ENCODE peak calls at places on chromosomes 1 and 21, in ten cellular contexts. C is colonic mucosa; B is psoas muscle; Y is astrocyte; Z is left ventricle myocardium inferior; R is CD8-positive, alpha-beta memory T cell; W is body of pancreas; E is SJSA1; A is adrenal gland; P is heart left ventricle. K is an unnamed sample. For H3K27me3, the result is how much of the 10 kb centered on the place peaks cover.

GRCh38 chr1:203915811-203916210 is 54.4 kb downstream of the SNRPE start:
- DNase-seq in P (no peak), Z (no peak), Y (peak), W (no peak), B (no peak), E (no peak), A (no peak), R (no peak), C (no peak), K (no peak)

GRCh38 chr1:203612932-203613682 is 13.5 kb upstream of the ATP2B4 start:
- DNase-seq in Y (no peak), E (no peak), B (no peak), R (no peak), Z (no peak), A (no peak), P (no peak), W (no peak), C (no peak), K (no peak)

GRCh38 chr1:232515706-232516105 is 114.2 kb downstream of the SIPA1L2 start:
- DNase-seq in A (no peak), C (no peak), B (no peak), Z (no peak), Y (no peak), P (no peak), W (no peak), E (no peak), R (no peak), K (no peak)

GRCh38 chr1:18703041-18703621 is 72.5 kb downstream of the PAX7 start:
- DNase-seq in Y (no peak), R (no peak), A (no peak), E (no peak), P (peak), C (no peak), B (no peak), W (no peak), Z (no peak), K (no peak)

GRCh38 chr1:194353121-194353520 is 1166.7 kb upstream of the B3GALT2 start:
- DNase-seq in Y (no peak), E (no peak), C (no peak), B (no peak), P (no peak), W (no peak), R (no peak), A (no peak), Z (no peak), K (no peak)

GRCh38 chr1:192474080-192474683 is 101.4 kb upstream of the RGS1 start:
- DNase-seq in R (peak), B (no peak), A (no peak), Z (no peak), P (no peak), C (no peak), W (no peak), Y (no peak), E (no peak), K (peak)

GRCh38 chr1:8259498-8260290 is 58.2 kb upstream of the SLC45A1 start:
- DNase-seq in A (peak), Z (no peak), C (peak), E (peak), W (peak), B (peak), Y (peak), R (no peak), P (no peak), K (peak)

GRCh38 chr1:171841931-171842723 is 829 bp downstream of the DNM3 start:
- DNase-seq in R (peak), E (no peak), W (no peak), P (no peak), B (no peak), Y (no peak), C (peak), Z (no peak), A (peak), K (peak)

GRCh38 chr1:152497273-152497672 is 13.3 kb upstream of the LCE5A start:
- DNase-seq in Z (no peak), E (no peak), R (no peak), A (no peak), C (no peak), B (no peak), Y (no peak), P (no peak), W (no peak), K (no peak)

GRCh38 chr1:167294528-167294927 is 73.8 kb downstream of the POU2F1 start:
- DNase-seq in C (no peak), P (no peak), B (no peak), W (no peak), Z (no peak), A (no peak), E (no peak), R (no peak), Y (peak), K (no peak)

GRCh38 chr1:19074361-19074901 is 118.0 kb upstream of the IFFO2 start:
- DNase-seq in C (no peak), A (no peak), Z (no peak), R (peak), P (no peak), Y (peak), B (no peak), E (no peak), W (no peak), K (no peak)

GRCh38 chr1:159067699-159068621 is 8.6 kb downstream of the AIM2 start:
- DNase-seq in A (no peak), B (no peak), P (no peak), R (peak), W (no peak), C (no peak), Y (no peak), E (no peak), Z (no peak), K (no peak)

GRCh38 chr1:205965039-205965630 is 21.9 kb upstream of the SLC26A9 start:
- DNase-seq in B (peak), P (no peak), E (no peak), A (no peak), Z (no peak), C (no peak), Y (no peak), R (no peak), W (no peak), K (no peak)

GRCh38 chr1:64569376-64569775 is 99.4 kb downstream of the CACHD1 start:
- DNase-seq in C (no peak), E (no peak), Y (no peak), W (no peak), A (no peak), P (no peak), R (no peak), Z (no peak), B (no peak), K (no peak)

GRCh38 chr21:41766883-41767605 is at the start of gene RIPK4:
- DNase-seq in R (peak), Y (no peak), Z (no peak), B (no peak), C (peak), P (peak), A (no peak), W (peak), E (no peak), K (no peak)

GRCh38 chr1:230280906-230281413 is 145.2 kb downstream of the PGBD5 start:
- DNase-seq in C (no peak), P (no peak), W (peak), B (peak), A (no peak), Z (no peak), E (no peak), Y (no peak), R (no peak), K (no peak)

GRCh38 chr1:17700363-17700762 is 54.8 kb upstream of the ACTL8 start:
- DNase-seq in A (no peak), Y (no peak), B (no peak), P (peak), C (no peak), R (no peak), E (no peak), W (no peak), Z (no peak), K (no peak)
- H3K27ac ChIP-seq in A (no peak), Y (no peak), B (no peak), P (no peak), C (no peak), R (no peak), E (no peak), W (no peak), Z (no peak), K (no peak)

DNA sequence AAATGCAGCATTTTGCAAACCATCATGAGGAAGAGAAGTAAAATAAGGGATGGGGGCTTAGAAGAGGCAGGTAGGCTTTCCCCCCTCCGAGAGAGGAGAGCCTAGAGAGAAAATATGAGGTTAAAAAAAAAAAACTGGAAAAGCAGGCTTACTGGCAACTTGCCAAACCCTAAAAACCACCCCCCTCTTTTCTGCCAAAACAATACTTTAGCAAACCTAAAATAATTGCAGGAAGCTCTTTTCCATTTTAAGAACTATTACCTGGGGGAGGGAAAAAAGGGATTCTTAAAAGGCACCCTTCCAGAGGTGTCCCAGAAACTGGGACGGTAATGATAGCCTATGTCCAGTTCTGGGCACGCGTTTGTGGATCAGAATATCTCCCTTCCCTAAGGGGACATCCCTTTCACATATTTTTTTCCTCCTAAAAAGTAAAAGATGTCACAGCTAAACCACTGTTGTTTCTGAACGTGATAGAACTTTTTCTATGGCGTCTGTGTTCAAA is 1.2 kb upstream of the NFIA start:
- DNase-seq in Z (no peak), C (no peak), R (no peak), A (no peak), W (no peak), B (no peak), P (no peak), E (no peak), Y (no peak), K (peak)
- H3K27me3 ChIP-seq in Z (under half), C (under half), R (under half), A (under half), W (under half), B (under half), P (under half), E (under half), Y (under half), K (under half)

DNA sequence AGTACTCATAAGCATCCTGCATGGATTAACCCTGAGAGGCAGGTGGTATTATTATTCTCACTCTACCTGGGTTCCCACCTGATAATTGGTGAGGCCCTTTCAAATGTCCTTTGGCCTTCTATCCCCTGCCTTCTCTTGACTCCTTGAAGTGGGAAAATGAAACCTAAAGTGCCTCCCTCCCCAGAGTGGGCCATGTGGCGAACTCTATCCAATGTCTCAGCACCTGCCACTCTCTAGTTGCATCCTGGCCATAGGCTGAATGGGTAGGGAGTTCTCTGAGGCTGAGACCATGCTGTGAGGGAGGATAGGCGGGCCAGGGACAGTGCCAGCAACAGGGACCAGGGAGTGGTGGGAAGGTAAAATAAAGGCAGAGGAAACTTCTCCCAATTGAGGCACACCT is 35.3 kb downstream of the ELF3 start:
- DNase-seq in Y (no peak), B (no peak), W (no peak), Z (no peak), A (no peak), C (peak), R (no peak), E (no peak), P (no peak), K (no peak)
- H3K27ac ChIP-seq in Y (no peak), B (no peak), W (peak), Z (no peak), A (no peak), C (peak), R (no peak), E (no peak), P (no peak), K (no peak)

GRCh38 chr1:180230791-180231505 is 884 bp downstream of the LHX4 start:
- DNase-seq in C (no peak), E (peak), P (no peak), W (no peak), R (no peak), Z (no peak), Y (peak), A (no peak), B (no peak), K (peak)
- H3K27me3 ChIP-seq in C (half or more), E (under half), P (half or more), W (under half), R (half or more), Z (half or more), Y (half or more), A (half or more), B (half or more), K (under half)

GRCh38 chr1:11481019-11481418 is 2.1 kb downstream of the DISP3 start:
- DNase-seq in A (no peak), Z (no peak), R (no peak), B (no peak), E (no peak), P (no peak), Y (no peak), W (no peak), C (no peak), K (no peak)

GRCh38 chr1:11478571-11479374 is at the start of gene DISP3:
- DNase-seq in R (peak), C (peak), Y (peak), A (peak), P (peak), E (peak), B (peak), Z (peak), W (peak), K (peak)

GRCh38 chr1:11482904-11483479 is 4.0 kb downstream of the DISP3 start:
- DNase-seq in Z (no peak), P (no peak), A (no peak), R (no peak), C (no peak), Y (no peak), B (no peak), W (no peak), E (no peak), K (peak)

GRCh38 chr1:11482186-11482585 is 3.2 kb downstream of the DISP3 start:
- DNase-seq in Y (no peak), W (no peak), Z (no peak), C (no peak), B (no peak), P (no peak), E (no peak), R (no peak), A (no peak), K (no peak)

DNA sequence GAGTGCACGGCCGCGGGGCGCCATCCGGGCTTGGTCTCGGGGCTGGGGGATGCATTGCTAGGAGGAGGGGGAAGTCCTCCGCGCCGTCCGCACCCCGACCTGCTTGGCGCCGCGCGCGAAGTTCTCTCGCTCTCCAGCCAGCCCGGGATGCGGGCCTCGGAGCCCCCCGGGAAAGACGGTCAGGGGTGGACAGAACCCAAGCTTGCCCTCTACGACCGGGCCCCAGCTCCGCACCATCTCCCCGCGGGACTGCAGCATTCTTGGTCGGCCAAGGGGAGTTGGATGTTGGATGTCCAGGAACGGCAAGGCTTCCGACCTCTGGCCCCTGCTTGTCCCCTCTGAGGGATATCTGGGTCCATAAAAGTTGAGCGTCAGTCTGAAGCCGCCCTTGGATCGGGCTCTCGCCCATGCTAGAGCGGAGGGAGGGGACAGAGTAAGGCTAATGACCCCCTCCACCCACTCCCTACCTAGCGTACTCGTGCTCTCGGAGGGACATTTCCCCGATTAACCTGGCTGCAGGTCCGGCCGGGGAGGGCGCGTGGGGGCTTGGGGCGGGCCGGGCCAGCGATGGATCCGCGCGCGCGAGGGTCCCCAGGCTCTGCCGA is 522 bp downstream of the DISP3 start:
- DNase-seq in A (no peak), Y (no peak), Z (no peak), R (no peak), P (no peak), E (no peak), C (no peak), W (no peak), B (no peak), K (no peak)
- H3K27ac ChIP-seq in A (no peak), Y (no peak), Z (no peak), R (no peak), P (no peak), E (no peak), C (no peak), W (no peak), B (no peak), K (peak)

GRCh38 chr1:23484253-23485001 is 448 bp upstream of the ASAP3 start:
- DNase-seq in E (peak), Y (peak), Z (peak), P (peak), R (peak), B (peak), C (peak), W (peak), A (peak), K (peak)
- H3K27me3 ChIP-seq in E (under half), Y (under half), Z (under half), P (under half), R (under half), B (under half), C (under half), W (under half), A (under half), K (under half)

DNA sequence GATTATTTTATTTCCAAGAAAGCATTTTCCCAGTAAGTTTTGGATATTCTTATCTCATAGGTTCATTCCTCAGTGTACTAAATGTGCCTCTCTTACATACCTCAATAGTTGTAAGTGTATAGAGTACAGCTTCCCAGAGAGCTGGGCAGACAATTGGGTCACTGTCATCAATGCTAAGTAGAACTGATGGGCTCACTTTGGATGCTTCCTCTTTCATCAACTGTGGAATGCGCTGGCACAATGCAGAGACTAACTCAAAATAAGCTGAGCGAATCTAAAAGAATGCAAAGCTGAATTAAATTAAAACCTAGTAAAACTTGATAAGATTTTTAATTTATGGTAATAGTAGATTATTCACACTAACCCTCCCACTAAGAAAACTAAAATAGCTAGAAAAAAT is 21.5 kb downstream of the LTN1 start:
- DNase-seq in C (no peak), P (no peak), Y (no peak), W (no peak), Z (no peak), A (no peak), R (no peak), B (no peak), E (no peak), K (no peak)
- H3K27ac ChIP-seq in C (no peak), P (no peak), Y (no peak), W (no peak), Z (no peak), A (no peak), R (no peak), B (no peak), E (no peak), K (no peak)

DNA sequence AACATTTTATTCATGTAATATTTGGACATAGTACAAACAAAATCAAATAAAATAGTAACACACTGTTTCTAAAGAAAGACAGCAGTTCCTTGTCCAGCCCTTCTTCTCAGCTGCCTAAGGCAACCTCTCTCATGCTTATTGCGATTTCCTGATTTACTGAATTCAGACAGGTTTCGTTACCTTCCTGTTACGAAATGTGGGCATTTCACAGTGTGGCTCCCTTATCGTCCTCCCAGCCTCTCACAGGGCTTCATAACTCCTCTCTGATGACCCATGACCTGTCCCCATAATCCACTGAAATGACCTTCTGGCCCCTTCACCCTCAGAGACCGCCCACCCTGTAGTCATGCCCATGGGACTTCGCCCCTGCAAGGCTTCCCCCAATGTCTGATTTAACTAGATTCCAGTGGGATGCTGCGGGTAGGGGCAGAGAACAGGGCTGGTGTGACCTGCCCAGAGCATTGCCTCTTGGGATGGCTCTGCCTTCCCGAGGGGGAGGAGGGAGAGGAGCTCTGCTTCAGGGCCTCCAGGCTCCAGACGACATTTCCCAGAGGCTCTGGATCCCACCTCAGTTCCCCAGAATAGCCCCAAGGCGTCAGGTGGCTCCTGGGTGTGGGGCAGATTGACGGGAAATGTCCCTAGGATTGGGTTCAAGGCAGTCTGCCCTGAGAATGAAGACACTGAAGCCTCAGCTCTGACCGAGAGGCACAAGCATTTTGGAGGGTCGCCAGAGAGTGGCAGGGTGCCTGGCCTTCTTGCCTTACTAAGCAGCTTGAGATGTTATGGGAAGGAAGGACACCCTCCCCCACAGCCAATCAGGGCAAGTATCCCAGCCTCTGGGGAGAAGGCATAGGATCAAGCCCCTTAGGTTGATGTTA is 20.6 kb downstream of the PADI2 start:
- DNase-seq in P (no peak), W (no peak), Y (no peak), Z (no peak), E (no peak), B (peak), R (no peak), C (no peak), A (peak), K (no peak)
- H3K27me3 ChIP-seq in P (under half), W (under half), Y (under half), Z (under half), E (under half), B (under half), R (under half), C (under half), A (under half), K (under half)

GRCh38 chr21:39664586-39664985 is 51.8 kb downstream of the B3GALT5 start:
- DNase-seq in Y (no peak), R (no peak), W (no peak), A (no peak), B (no peak), Z (no peak), C (peak), P (no peak), E (peak), K (no peak)
- H3K27ac ChIP-seq in Y (no peak), R (no peak), W (no peak), A (no peak), B (no peak), Z (no peak), C (no peak), P (no peak), E (no peak), K (no peak)

DNA sequence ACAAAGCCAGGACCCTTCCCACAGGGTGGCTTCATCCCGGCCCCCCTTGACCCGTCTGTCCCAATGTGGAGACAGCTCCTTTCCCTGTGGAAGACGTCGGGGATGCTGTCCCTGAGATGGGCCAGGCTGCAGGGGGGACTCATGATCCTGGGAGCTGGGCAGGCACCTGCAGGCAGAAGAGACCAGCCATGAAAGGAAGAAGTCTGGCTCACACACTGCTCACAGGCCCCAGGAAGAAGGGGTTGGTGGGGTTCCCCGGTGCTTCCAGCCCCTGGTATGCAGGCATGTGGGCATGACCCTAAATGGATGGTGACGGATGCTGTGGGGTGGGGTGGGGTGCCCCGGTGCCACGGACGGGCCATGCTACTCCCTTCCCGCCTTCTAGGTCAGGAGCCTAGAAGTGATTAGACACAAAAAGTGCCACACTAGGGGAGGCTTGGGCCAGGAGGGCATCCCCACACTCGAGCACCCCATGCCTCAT is 8.3 kb downstream of the ACTRT2 start:
- DNase-seq in Y (no peak), E (no peak), A (no peak), R (no peak), W (no peak), P (no peak), B (no peak), C (no peak), Z (no peak), K (no peak)
- H3K27me3 ChIP-seq in Y (under half), E (under half), A (under half), R (under half), W (under half), P (under half), B (under half), C (under half), Z (half or more), K (half or more)